ENCODE peak calls at places on chromosomes 7 and 10, in seven cellular contexts. L is heart left ventricle; H is EL; F is LoVo; U is stimulated activated CD8-positive, alpha-beta memory T cell treated with anti-CD3 and anti-CD28 coated beads, Interleukin-4, amount 100 ng/mL, for 4 hours; V is activated naive CD4-positive, alpha-beta T cell; P is EH. E is an unnamed sample.

GRCh38 chr7:121366852-121367431 is 29.2 kb downstream of the FAM3C start:
- DNase-seq in U (no peak), L (no peak), V (no peak), H (peak), F (peak), P (peak), E (no peak)

GRCh38 chr10:46525824-46526681 is 30.4 kb downstream of the GPRIN2 start:
- DNase-seq in U (no peak), H (no peak), L (no peak), P (no peak), V (no peak), F (no peak), E (no peak)

GRCh38 chr10:30873408-30873807 is 158.3 kb downstream of the ZNF438 start:
- DNase-seq in F (no peak), L (no peak), V (no peak), H (no peak), P (peak), U (no peak), E (no peak)

GRCh38 chr7:74220229-74220628 is 10.4 kb downstream of the LAT2 start:
- DNase-seq in L (no peak), V (no peak), F (no peak), H (no peak), U (no peak), P (no peak), E (no peak)

GRCh38 chr10:77493851-77494788 is 143.5 kb downstream of the KCNMA1 start:
- DNase-seq in H (peak), L (no peak), U (no peak), F (no peak), P (peak), V (no peak), E (no peak)

GRCh38 chr10:24930427-24930826 is 22.0 kb downstream of the PRTFDC1 start:
- DNase-seq in F (no peak), U (no peak), H (no peak), V (no peak), P (no peak), L (no peak), E (no peak)

GRCh38 chr7:127819975-127820778 is 168.2 kb downstream of the SND1 start:
- DNase-seq in P (peak), V (no peak), H (peak), U (no peak), F (peak), L (no peak), E (no peak)

GRCh38 chr10:79069325-79070090 is 742 bp downstream of the ZMIZ1 start:
- DNase-seq in U (peak), H (peak), F (no peak), P (peak), L (peak), V (peak), E (no peak)

GRCh38 chr10:117948493-117948892 is 98.2 kb downstream of the RAB11FIP2 start:
- DNase-seq in V (no peak), H (no peak), P (no peak), F (no peak), L (no peak), U (no peak), E (no peak)

GRCh38 chr7:131890191-131890590 is 333.8 kb upstream of the PODXL start:
- DNase-seq in V (no peak), U (no peak), F (no peak), P (no peak), H (no peak), L (no peak), E (no peak)

GRCh38 chr10:93152136-93152535 is 78.4 kb downstream of the CYP26A1 start:
- DNase-seq in U (no peak), H (peak), F (peak), V (no peak), L (no peak), P (peak), E (no peak)

GRCh38 chr7:138564365-138564764 is 104.3 kb downstream of the TRIM24 start:
- DNase-seq in V (no peak), U (no peak), P (no peak), L (no peak), H (no peak), F (peak), E (no peak)

GRCh38 chr10:29189272-29189671 is 99.6 kb upstream of the LYZL1 start:
- DNase-seq in V (no peak), L (peak), P (peak), F (no peak), H (peak), U (no peak), E (no peak)

GRCh38 chr7:137619181-137619580 is 227.6 kb downstream of the DGKI start:
- DNase-seq in H (no peak), U (no peak), F (no peak), V (no peak), L (no peak), P (no peak), E (no peak)

GRCh38 chr10:120457431-120458172 is 575 bp downstream of the PLPP4 start:
- DNase-seq in L (no peak), V (no peak), U (no peak), F (no peak), H (no peak), P (no peak), E (no peak)

GRCh38 chr10:35707642-35708425 is 65.7 kb upstream of the FZD8 start:
- DNase-seq in L (no peak), F (no peak), V (no peak), H (no peak), P (no peak), U (no peak), E (no peak)

GRCh38 chr7:2652736-2653060 is 20.9 kb downstream of the TTYH3 start:
- DNase-seq in L (no peak), H (no peak), F (no peak), P (no peak), U (no peak), V (no peak), E (no peak)

GRCh38 chr10:1434912-1435692 is 302.2 kb downstream of the ADARB2 start:
- DNase-seq in H (no peak), L (no peak), V (no peak), U (no peak), P (no peak), F (no peak), E (no peak)

GRCh38 chr7:28316489-28316888 is 95.8 kb upstream of the CREB5 start:
- DNase-seq in P (peak), L (no peak), U (no peak), H (peak), V (no peak), F (no peak), E (no peak)

GRCh38 chr7:22564511-22565045 is 64.6 kb upstream of the STEAP1B start:
- DNase-seq in P (peak), F (no peak), H (peak), V (no peak), U (no peak), L (peak), E (no peak)

GRCh38 chr10:62582804-62583208 is 208.6 kb downstream of the ZNF365 start:
- DNase-seq in U (no peak), V (no peak), P (peak), H (peak), F (no peak), L (peak), E (no peak)

GRCh38 chr10:99507265-99507664 is 25.5 kb upstream of the NKX2-3 start:
- DNase-seq in L (no peak), V (no peak), F (no peak), P (no peak), H (no peak), U (no peak), E (no peak)

GRCh38 chr10:101226506-101226887 is 2.8 kb downstream of the LBX1 start:
- DNase-seq in H (no peak), F (peak), U (no peak), P (no peak), V (no peak), L (no peak), E (no peak)

E was measured in cortex of kidney.